ENCODE peak calls at places on chromosomes 7 and 10, in four cellular contexts. One of them, this sample, is unnamed.

GRCh38 chr10:50653142-50653541 is 29.4 kb upstream of the SGMS1 start:
- DNase-seq in NCI-H345: no peak
- DNase-seq in activated naive CD8-positive, alpha-beta T cell treated with anti-CD3 and anti-CD28 coated beads, Interleukin-2, amount 50 U/mL, for 24 hours: no peak
- DNase-seq in NCI-H146: no peak
- DNase-seq in this sample: no peak

GRCh38 chr10:76026931-76027330 is 595.5 kb downstream of the LRMDA start:
- DNase-seq in NCI-H146: no peak
- DNase-seq in activated naive CD8-positive, alpha-beta T cell treated with anti-CD3 and anti-CD28 coated beads, Interleukin-2, amount 50 U/mL, for 24 hours: no peak
- DNase-seq in NCI-H345: no peak
- DNase-seq in this sample: no peak

GRCh38 chr7:131654668-131655326 is 98.4 kb upstream of the PODXL start:
- DNase-seq in activated naive CD8-positive, alpha-beta T cell treated with anti-CD3 and anti-CD28 coated beads, Interleukin-2, amount 50 U/mL, for 24 hours: peak; percentile 89
- DNase-seq in NCI-H146: peak; percentile 83
- DNase-seq in NCI-H345: peak; percentile 88
- DNase-seq in this sample: peak; percentile 75

GRCh38 chr10:73910401-73910763 is 550 bp upstream of the PLAU start:
- DNase-seq in NCI-H146: peak; percentile 36
- DNase-seq in NCI-H345: no peak
- DNase-seq in activated naive CD8-positive, alpha-beta T cell treated with anti-CD3 and anti-CD28 coated beads, Interleukin-2, amount 50 U/mL, for 24 hours: no peak
- DNase-seq in this sample: no peak

GRCh38 chr10:31320598-31321211 is 1.7 kb downstream of the ZEB1 start:
- DNase-seq in activated naive CD8-positive, alpha-beta T cell treated with anti-CD3 and anti-CD28 coated beads, Interleukin-2, amount 50 U/mL, for 24 hours: peak; percentile 39
- DNase-seq in NCI-H345: peak; percentile 55
- DNase-seq in NCI-H146: no peak
- DNase-seq in this sample: peak; percentile 40

GRCh38 chr7:137337902-137338301 is 5.6 kb downstream of the PTN start:
- DNase-seq in NCI-H345: no peak
- DNase-seq in activated naive CD8-positive, alpha-beta T cell treated with anti-CD3 and anti-CD28 coated beads, Interleukin-2, amount 50 U/mL, for 24 hours: no peak
- DNase-seq in NCI-H146: no peak
- DNase-seq in this sample: no peak

GRCh38 chr7:150580995-150581394 is 13.8 kb downstream of the GIMAP4 start:
- DNase-seq in NCI-H345: no peak
- DNase-seq in NCI-H146: no peak
- DNase-seq in activated naive CD8-positive, alpha-beta T cell treated with anti-CD3 and anti-CD28 coated beads, Interleukin-2, amount 50 U/mL, for 24 hours: no peak
- DNase-seq in this sample: no peak

GRCh38 chr10:51389415-51390342 is 309.7 kb downstream of the CSTF2T start:
- DNase-seq in NCI-H345: peak; percentile 16
- DNase-seq in NCI-H146: peak; percentile 21
- DNase-seq in activated naive CD8-positive, alpha-beta T cell treated with anti-CD3 and anti-CD28 coated beads, Interleukin-2, amount 50 U/mL, for 24 hours: peak; percentile 44
- DNase-seq in this sample: peak; percentile 44

GRCh38 chr7:25656581-25657026 is 428.3 kb upstream of the NPVF start:
- DNase-seq in NCI-H146: no peak
- DNase-seq in activated naive CD8-positive, alpha-beta T cell treated with anti-CD3 and anti-CD28 coated beads, Interleukin-2, amount 50 U/mL, for 24 hours: no peak
- DNase-seq in NCI-H345: no peak
- DNase-seq in this sample: no peak

GRCh38 chr7:5494683-5495561 is 71.3 kb upstream of the TNRC18 start:
- DNase-seq in NCI-H146: peak; percentile 76
- DNase-seq in activated naive CD8-positive, alpha-beta T cell treated with anti-CD3 and anti-CD28 coated beads, Interleukin-2, amount 50 U/mL, for 24 hours: peak; percentile 86
- DNase-seq in NCI-H345: peak; percentile 53
- DNase-seq in this sample: peak; percentile 69

GRCh38 chr10:93452143-93452542 is 30.0 kb downstream of the MYOF start:
- DNase-seq in activated naive CD8-positive, alpha-beta T cell treated with anti-CD3 and anti-CD28 coated beads, Interleukin-2, amount 50 U/mL, for 24 hours: no peak
- DNase-seq in NCI-H146: no peak
- DNase-seq in NCI-H345: no peak
- DNase-seq in this sample: no peak

GRCh38 chr7:33918401-33919120 is 13.2 kb downstream of the BMPER start:
- DNase-seq in NCI-H146: no peak
- DNase-seq in NCI-H345: no peak
- DNase-seq in activated naive CD8-positive, alpha-beta T cell treated with anti-CD3 and anti-CD28 coated beads, Interleukin-2, amount 50 U/mL, for 24 hours: no peak
- DNase-seq in this sample: no peak

GRCh38 chr7:112422842-112423496 is 27.3 kb upstream of the IFRD1 start:
- DNase-seq in NCI-H345: peak; percentile 19
- DNase-seq in NCI-H146: peak; percentile 92
- DNase-seq in activated naive CD8-positive, alpha-beta T cell treated with anti-CD3 and anti-CD28 coated beads, Interleukin-2, amount 50 U/mL, for 24 hours: peak; percentile 38
- DNase-seq in this sample: peak; percentile 20